ENCODE peak calls at places on chromosomes 5 and 9, in nine cellular contexts. One of them, this sample, is unnamed.

GRCh38 chr9:101514056-101514455 is 19.6 kb upstream of the RNF20 start:
- DNase-seq in CD4-positive, alpha-beta T cell: no peak
- DNase-seq in psoas muscle: no peak
- DNase-seq in body of pancreas: no peak
- DNase-seq in GM13977: no peak
- DNase-seq in cardiac muscle cell: no peak
- DNase-seq in mammary epithelial cell: peak
- DNase-seq in AG09309: no peak
- DNase-seq in bronchial epithelial cell: peak
- DNase-seq in this sample: no peak

GRCh38 chr9:76652894-76653293 is 111.3 kb upstream of the PCA3 start:
- DNase-seq in CD4-positive, alpha-beta T cell: no peak
- DNase-seq in psoas muscle: no peak
- DNase-seq in body of pancreas: no peak
- DNase-seq in GM13977: no peak
- DNase-seq in cardiac muscle cell: no peak
- DNase-seq in mammary epithelial cell: no peak
- DNase-seq in AG09309: no peak
- DNase-seq in bronchial epithelial cell: no peak
- DNase-seq in this sample: no peak

GRCh38 chr5:93791520-93791972 is 50.1 kb upstream of the POU5F2 start:
- DNase-seq in CD4-positive, alpha-beta T cell: no peak
- DNase-seq in psoas muscle: no peak
- DNase-seq in body of pancreas: no peak
- DNase-seq in GM13977: no peak
- DNase-seq in cardiac muscle cell: no peak
- DNase-seq in mammary epithelial cell: no peak
- DNase-seq in AG09309: no peak
- DNase-seq in bronchial epithelial cell: no peak
- DNase-seq in this sample: no peak

GRCh38 chr9:77224750-77225312 is 47.5 kb downstream of the VPS13A start:
- DNase-seq in CD4-positive, alpha-beta T cell: no peak
- DNase-seq in psoas muscle: no peak
- DNase-seq in body of pancreas: no peak
- DNase-seq in GM13977: no peak
- DNase-seq in cardiac muscle cell: no peak
- DNase-seq in mammary epithelial cell: no peak
- DNase-seq in AG09309: peak
- DNase-seq in bronchial epithelial cell: peak
- DNase-seq in this sample: no peak

GRCh38 chr9:98375138-98375726 is 119.8 kb upstream of the TBC1D2 start:
- DNase-seq in CD4-positive, alpha-beta T cell: no peak
- DNase-seq in psoas muscle: no peak
- DNase-seq in body of pancreas: no peak
- DNase-seq in GM13977: no peak
- DNase-seq in cardiac muscle cell: no peak
- DNase-seq in mammary epithelial cell: peak
- DNase-seq in AG09309: peak
- DNase-seq in bronchial epithelial cell: peak
- DNase-seq in this sample: no peak

GRCh38 chr9:133967024-133967741 is 24.9 kb downstream of the VAV2 start:
- DNase-seq in CD4-positive, alpha-beta T cell: no peak
- DNase-seq in psoas muscle: no peak
- DNase-seq in body of pancreas: no peak
- DNase-seq in GM13977: no peak
- DNase-seq in cardiac muscle cell: no peak
- DNase-seq in mammary epithelial cell: peak
- DNase-seq in AG09309: no peak
- DNase-seq in bronchial epithelial cell: peak
- DNase-seq in this sample: no peak

GRCh38 chr9:101904845-101905244 is 166.4 kb upstream of the GRIN3A start:
- DNase-seq in CD4-positive, alpha-beta T cell: no peak
- DNase-seq in psoas muscle: no peak
- DNase-seq in body of pancreas: no peak
- DNase-seq in GM13977: no peak
- DNase-seq in cardiac muscle cell: no peak
- DNase-seq in mammary epithelial cell: no peak
- DNase-seq in AG09309: no peak
- DNase-seq in bronchial epithelial cell: no peak
- DNase-seq in this sample: no peak

GRCh38 chr5:143319437-143320302 is 83.8 kb downstream of the NR3C1 start:
- DNase-seq in CD4-positive, alpha-beta T cell: no peak
- DNase-seq in psoas muscle: no peak
- DNase-seq in body of pancreas: no peak
- DNase-seq in GM13977: no peak
- DNase-seq in cardiac muscle cell: no peak
- DNase-seq in mammary epithelial cell: no peak
- DNase-seq in AG09309: no peak
- DNase-seq in bronchial epithelial cell: no peak
- DNase-seq in this sample: no peak

GRCh38 chr9:134641173-134641985 is at the start of gene COL5A1:
- DNase-seq in CD4-positive, alpha-beta T cell: peak
- DNase-seq in psoas muscle: peak
- DNase-seq in body of pancreas: peak
- DNase-seq in GM13977: peak
- DNase-seq in cardiac muscle cell: peak
- DNase-seq in mammary epithelial cell: peak
- DNase-seq in AG09309: peak
- DNase-seq in bronchial epithelial cell: peak
- DNase-seq in this sample: peak

GRCh38 chr9:97808972-97809371 is 44.1 kb upstream of the FOXE1 start:
- DNase-seq in CD4-positive, alpha-beta T cell: no peak
- DNase-seq in psoas muscle: no peak
- DNase-seq in body of pancreas: no peak
- DNase-seq in GM13977: no peak
- DNase-seq in cardiac muscle cell: no peak
- DNase-seq in mammary epithelial cell: no peak
- DNase-seq in AG09309: no peak
- DNase-seq in bronchial epithelial cell: peak
- DNase-seq in this sample: no peak

GRCh38 chr5:179266291-179267070 is 78.8 kb downstream of the ADAMTS2 start:
- DNase-seq in CD4-positive, alpha-beta T cell: no peak
- DNase-seq in psoas muscle: peak
- DNase-seq in body of pancreas: no peak
- DNase-seq in GM13977: no peak
- DNase-seq in cardiac muscle cell: no peak
- DNase-seq in mammary epithelial cell: no peak
- DNase-seq in AG09309: no peak
- DNase-seq in bronchial epithelial cell: no peak
- DNase-seq in this sample: no peak

GRCh38 chr5:60514152-60514551 is 185.8 kb downstream of the DEPDC1B start:
- DNase-seq in CD4-positive, alpha-beta T cell: no peak
- DNase-seq in psoas muscle: no peak
- DNase-seq in body of pancreas: no peak
- DNase-seq in GM13977: no peak
- DNase-seq in cardiac muscle cell: no peak
- DNase-seq in mammary epithelial cell: no peak
- DNase-seq in AG09309: no peak
- DNase-seq in bronchial epithelial cell: no peak
- DNase-seq in this sample: no peak

GRCh38 chr5:172875372-172876279 is 41.6 kb downstream of the ERGIC1 start:
- DNase-seq in CD4-positive, alpha-beta T cell: no peak
- DNase-seq in psoas muscle: no peak
- DNase-seq in body of pancreas: no peak
- DNase-seq in GM13977: no peak
- DNase-seq in cardiac muscle cell: no peak
- DNase-seq in mammary epithelial cell: peak
- DNase-seq in AG09309: no peak
- DNase-seq in bronchial epithelial cell: no peak
- DNase-seq in this sample: no peak

GRCh38 chr5:15034379-15034778 is 162.8 kb upstream of the ANKH start:
- DNase-seq in CD4-positive, alpha-beta T cell: no peak
- DNase-seq in psoas muscle: no peak
- DNase-seq in body of pancreas: no peak
- DNase-seq in GM13977: no peak
- DNase-seq in cardiac muscle cell: no peak
- DNase-seq in mammary epithelial cell: no peak
- DNase-seq in AG09309: no peak
- DNase-seq in bronchial epithelial cell: no peak
- DNase-seq in this sample: no peak

GRCh38 chr5:173452098-173452497 is 123.9 kb upstream of the STC2 start:
- DNase-seq in CD4-positive, alpha-beta T cell: no peak
- DNase-seq in psoas muscle: peak
- DNase-seq in body of pancreas: peak
- DNase-seq in GM13977: no peak
- DNase-seq in cardiac muscle cell: peak
- DNase-seq in mammary epithelial cell: peak
- DNase-seq in AG09309: no peak
- DNase-seq in bronchial epithelial cell: no peak
- DNase-seq in this sample: no peak

GRCh38 chr9:85741112-85741874 is 461 bp downstream of the AGTPBP1 start:
- DNase-seq in CD4-positive, alpha-beta T cell: peak
- DNase-seq in psoas muscle: no peak
- DNase-seq in body of pancreas: peak
- DNase-seq in GM13977: peak
- DNase-seq in cardiac muscle cell: no peak
- DNase-seq in mammary epithelial cell: peak
- DNase-seq in AG09309: no peak
- DNase-seq in bronchial epithelial cell: peak
- DNase-seq in this sample: peak
- TF ChIP-seq CTCF in CD4-positive, alpha-beta T cell: no peak
- TF ChIP-seq CTCF in psoas muscle: no peak
- TF ChIP-seq CTCF in body of pancreas: no peak
- TF ChIP-seq CTCF in GM13977: no peak
- TF ChIP-seq CTCF in cardiac muscle cell: no peak
- TF ChIP-seq CTCF in mammary epithelial cell: no peak
- TF ChIP-seq CTCF in AG09309: no peak
- TF ChIP-seq CTCF in bronchial epithelial cell: no peak
- TF ChIP-seq CTCF in this sample: peak

DNA sequence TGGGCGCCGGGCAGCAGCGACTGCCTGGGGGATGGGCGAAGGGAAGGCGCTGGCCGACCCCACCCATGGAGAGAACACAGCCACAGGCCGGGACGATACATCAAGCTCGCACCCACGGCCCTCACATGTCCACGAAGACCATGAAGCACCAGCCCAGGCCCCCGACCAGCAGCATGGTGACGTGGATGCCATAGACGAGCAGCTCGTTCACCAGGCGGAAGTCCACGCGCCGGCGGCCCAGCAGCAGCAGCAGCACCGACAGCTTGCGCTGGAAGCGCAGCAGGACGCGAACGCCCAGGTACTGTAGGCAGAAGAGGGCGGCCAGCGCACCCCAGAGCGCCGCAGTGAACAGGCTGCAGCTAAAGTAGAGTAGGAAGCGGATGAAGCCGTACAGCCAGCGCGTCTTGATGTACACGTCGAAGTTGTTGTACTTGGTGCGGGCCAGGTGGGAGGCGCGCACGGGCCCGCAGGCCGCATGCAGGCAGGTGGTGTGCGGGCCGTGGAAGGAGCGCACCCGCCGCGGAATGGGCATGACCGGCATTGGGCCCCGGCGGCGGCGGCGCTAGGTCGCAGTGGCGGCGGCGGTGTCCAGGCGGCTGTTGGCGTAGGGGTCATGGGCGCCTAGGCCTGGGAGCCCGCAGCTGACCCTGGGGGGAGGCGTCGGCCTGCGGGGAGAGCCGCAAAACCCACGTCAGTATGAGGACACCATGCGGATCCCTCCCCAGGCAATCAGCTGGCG is 2.1 kb downstream of the TMEM250 start:
- DNase-seq in CD4-positive, alpha-beta T cell: no peak
- DNase-seq in psoas muscle: no peak
- DNase-seq in body of pancreas: no peak
- DNase-seq in GM13977: no peak
- DNase-seq in cardiac muscle cell: no peak
- DNase-seq in mammary epithelial cell: no peak
- DNase-seq in AG09309: no peak
- DNase-seq in bronchial epithelial cell: no peak
- DNase-seq in this sample: no peak
- TF ChIP-seq CTCF in CD4-positive, alpha-beta T cell: no peak
- TF ChIP-seq CTCF in psoas muscle: no peak
- TF ChIP-seq CTCF in body of pancreas: no peak
- TF ChIP-seq CTCF in GM13977: no peak
- TF ChIP-seq CTCF in cardiac muscle cell: no peak
- TF ChIP-seq CTCF in mammary epithelial cell: no peak
- TF ChIP-seq CTCF in AG09309: no peak
- TF ChIP-seq CTCF in bronchial epithelial cell: no peak
- TF ChIP-seq CTCF in this sample: no peak

GRCh38 chr5:69234457-69235268 is at the start of gene CDK7:
- DNase-seq in CD4-positive, alpha-beta T cell: peak
- DNase-seq in psoas muscle: peak
- DNase-seq in body of pancreas: peak
- DNase-seq in GM13977: peak
- DNase-seq in cardiac muscle cell: peak
- DNase-seq in mammary epithelial cell: peak
- DNase-seq in AG09309: peak
- DNase-seq in bronchial epithelial cell: peak
- DNase-seq in this sample: peak
- TF ChIP-seq CTCF in CD4-positive, alpha-beta T cell: no peak
- TF ChIP-seq CTCF in psoas muscle: no peak
- TF ChIP-seq CTCF in body of pancreas: no peak
- TF ChIP-seq CTCF in GM13977: no peak
- TF ChIP-seq CTCF in cardiac muscle cell: no peak
- TF ChIP-seq CTCF in mammary epithelial cell: no peak
- TF ChIP-seq CTCF in AG09309: no peak
- TF ChIP-seq CTCF in bronchial epithelial cell: no peak
- TF ChIP-seq CTCF in this sample: no peak

GRCh38 chr9:109062543-109062942 is 49.2 kb upstream of the CTNNAL1 start:
- DNase-seq in CD4-positive, alpha-beta T cell: no peak
- DNase-seq in psoas muscle: no peak
- DNase-seq in body of pancreas: no peak
- DNase-seq in GM13977: no peak
- DNase-seq in cardiac muscle cell: no peak
- DNase-seq in mammary epithelial cell: no peak
- DNase-seq in AG09309: no peak
- DNase-seq in bronchial epithelial cell: no peak
- DNase-seq in this sample: no peak

GRCh38 chr9:109064963-109065701 is 51.8 kb upstream of the CTNNAL1 start:
- DNase-seq in CD4-positive, alpha-beta T cell: no peak
- DNase-seq in psoas muscle: no peak
- DNase-seq in body of pancreas: no peak
- DNase-seq in GM13977: no peak
- DNase-seq in cardiac muscle cell: no peak
- DNase-seq in mammary epithelial cell: peak
- DNase-seq in AG09309: no peak
- DNase-seq in bronchial epithelial cell: peak
- DNase-seq in this sample: no peak

GRCh38 chr9:109060235-109060634 is 46.9 kb upstream of the CTNNAL1 start:
- DNase-seq in CD4-positive, alpha-beta T cell: no peak
- DNase-seq in psoas muscle: no peak
- DNase-seq in body of pancreas: no peak
- DNase-seq in GM13977: no peak
- DNase-seq in cardiac muscle cell: no peak
- DNase-seq in mammary epithelial cell: no peak
- DNase-seq in AG09309: no peak
- DNase-seq in bronchial epithelial cell: no peak
- DNase-seq in this sample: no peak

GRCh38 chr9:109068764-109069163 is 51.0 kb downstream of the TMEM245 start:
- DNase-seq in CD4-positive, alpha-beta T cell: no peak
- DNase-seq in psoas muscle: no peak
- DNase-seq in body of pancreas: no peak
- DNase-seq in GM13977: no peak
- DNase-seq in cardiac muscle cell: no peak
- DNase-seq in mammary epithelial cell: no peak
- DNase-seq in AG09309: no peak
- DNase-seq in bronchial epithelial cell: no peak
- DNase-seq in this sample: no peak

DNA sequence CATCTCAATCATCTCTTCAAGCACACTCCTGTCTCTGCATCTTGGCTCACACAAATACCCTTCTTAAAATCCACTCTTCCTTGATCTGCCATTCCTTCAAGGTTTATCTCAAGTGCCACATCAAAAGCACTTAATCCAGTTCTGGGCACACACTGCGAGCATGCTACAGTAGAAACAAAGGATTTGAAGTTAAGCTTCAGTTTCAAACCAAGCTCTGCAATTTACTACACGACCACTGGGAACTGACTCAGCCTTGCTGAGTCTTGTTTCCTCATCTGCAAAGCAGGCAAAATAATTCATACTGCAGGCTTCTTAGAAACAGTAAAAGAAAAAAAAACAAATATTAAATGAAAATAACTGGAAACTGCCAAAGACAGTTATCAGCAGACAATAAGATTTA is 50.5 kb upstream of the CTNNAL1 start:
- DNase-seq in CD4-positive, alpha-beta T cell: no peak
- DNase-seq in psoas muscle: no peak
- DNase-seq in body of pancreas: no peak
- DNase-seq in GM13977: no peak
- DNase-seq in cardiac muscle cell: peak
- DNase-seq in mammary epithelial cell: peak
- DNase-seq in AG09309: no peak
- DNase-seq in bronchial epithelial cell: peak
- DNase-seq in this sample: no peak
- TF ChIP-seq CTCF in CD4-positive, alpha-beta T cell: no peak
- TF ChIP-seq CTCF in psoas muscle: no peak
- TF ChIP-seq CTCF in body of pancreas: no peak
- TF ChIP-seq CTCF in GM13977: no peak
- TF ChIP-seq CTCF in cardiac muscle cell: no peak
- TF ChIP-seq CTCF in mammary epithelial cell: peak
- TF ChIP-seq CTCF in AG09309: no peak
- TF ChIP-seq CTCF in bronchial epithelial cell: no peak
- TF ChIP-seq CTCF in this sample: no peak